ENCODE peak calls at places on chromosomes 11 and 22, in four cellular contexts. D is heart right ventricle, N is left ventricle myocardium inferior, Y is left lung. R is an unnamed sample. For H3K4me1, the result is how much of the 10 kb centered on the place peaks cover.

GRCh38 chr11:108973402-108974119 is 308.7 kb downstream of the DDX10 start:
- DNase-seq in N (no peak), D (no peak), Y (no peak), R (no peak)

GRCh38 chr11:62574363-62575057 is 819 bp upstream of the EEF1G start:
- DNase-seq in N (peak), Y (no peak), D (peak), R (peak)

GRCh38 chr11:11519184-11519583 is 102.6 kb downstream of the GALNT18 start:
- DNase-seq in Y (no peak), D (no peak), N (no peak), R (no peak)

GRCh38 chr22:48711031-48711431 is 1116.6 kb downstream of the BRD1 start:
- DNase-seq in N (peak), D (no peak), Y (peak), R (peak)

GRCh38 chr11:122085264-122085663 is 30.8 kb downstream of the BLID start:
- DNase-seq in Y (no peak), D (no peak), N (no peak), R (no peak)

GRCh38 chr11:76291576-76292526 is 85.5 kb upstream of the WNT11 start:
- DNase-seq in D (no peak), N (no peak), Y (no peak), R (no peak)

GRCh38 chr11:92978226-92979111 is 9.0 kb downstream of the MTNR1B start:
- DNase-seq in N (peak), Y (no peak), D (peak), R (no peak)

GRCh38 chr22:29457730-29458129 is 19.3 kb downstream of the RFPL1 start:
- DNase-seq in D (no peak), Y (no peak), N (no peak), R (no peak)

GRCh38 chr22:22185844-22186499 is 58.6 kb upstream of the VPREB1 start:
- DNase-seq in Y (no peak), N (no peak), D (no peak), R (no peak)

GRCh38 chr11:69962152-69962551 is 116.0 kb upstream of the ANO1 start:
- DNase-seq in Y (no peak), N (no peak), D (no peak), R (peak)

GRCh38 chr11:67284811-67285540 is 4.1 kb upstream of the ANKRD13D start:
- DNase-seq in Y (peak), D (peak), N (peak), R (peak)

GRCh38 chr11:67288198-67288451 is 978 bp upstream of the ANKRD13D start:
- DNase-seq in N (no peak), D (no peak), Y (no peak), R (no peak)

GRCh38 chr11:67285541-67286498 is 3.3 kb upstream of the ANKRD13D start:
- DNase-seq in N (peak), Y (peak), D (peak), R (peak)

GRCh38 chr11:67287355-67288197 is 1.5 kb upstream of the ANKRD13D start:
- DNase-seq in Y (peak), N (peak), D (no peak), R (peak)

DNA sequence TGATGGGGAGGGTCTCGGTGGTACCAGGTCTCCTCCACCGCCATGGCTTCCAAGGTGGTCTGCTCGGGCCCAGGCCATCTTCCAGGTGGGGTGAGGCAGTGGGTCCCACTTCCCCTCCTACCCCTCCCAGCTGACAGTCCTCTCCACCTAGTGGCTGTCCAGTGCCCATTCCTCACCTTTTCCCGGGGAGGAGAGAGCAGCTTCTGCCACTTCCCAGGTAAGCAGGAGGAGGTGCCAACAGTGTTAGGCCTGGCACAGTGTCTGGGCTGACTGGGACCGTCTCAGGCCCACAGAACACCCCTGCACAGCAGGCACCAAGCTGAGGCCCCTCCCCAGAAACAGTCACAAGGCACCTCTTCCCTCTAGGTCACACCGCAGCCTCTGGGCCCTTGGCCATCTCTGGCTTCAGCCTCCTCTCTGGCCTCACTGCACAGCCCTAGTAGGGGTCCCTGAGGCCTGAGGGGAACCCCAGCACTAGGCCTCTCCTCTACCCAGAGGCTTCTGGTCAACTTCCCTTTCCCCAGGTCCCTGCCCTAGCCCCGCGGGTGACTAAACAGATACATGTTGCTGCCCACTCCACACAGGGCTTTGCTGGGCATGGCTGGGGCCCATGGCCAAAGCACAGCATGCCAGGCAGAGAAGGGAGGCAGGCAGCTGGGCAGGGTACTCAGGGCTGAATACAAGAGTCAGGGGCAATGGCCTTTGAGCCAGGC is 2.3 kb upstream of the ANKRD13D start:
- DNase-seq in N (peak), Y (peak), D (peak), R (peak)
- H3K4me1 ChIP-seq in N (half or more), Y (under half), D (under half), R (under half)

GRCh38 chr11:130165601-130166456 is 6.2 kb downstream of the ST14 start:
- DNase-seq in Y (no peak), D (no peak), N (no peak), R (no peak)
- H3K27ac ChIP-seq in Y (peak), D (no peak), N (no peak), R (no peak)

GRCh38 chr11:130945945-130946344 is 29.7 kb upstream of the SNX19 start:
- DNase-seq in D (peak), N (peak), Y (peak), R (peak)

GRCh38 chr11:130947058-130947457 is 30.8 kb upstream of the SNX19 start:
- DNase-seq in D (no peak), Y (no peak), N (no peak), R (no peak)

GRCh38 chr11:130947481-130947880 is 31.2 kb upstream of the SNX19 start:
- DNase-seq in D (no peak), Y (no peak), N (no peak), R (no peak)

GRCh38 chr11:130947889-130948288 is 31.6 kb upstream of the SNX19 start:
- DNase-seq in D (no peak), Y (no peak), N (no peak), R (no peak)
- H3K4me1 ChIP-seq in D (under half), Y (under half), N (under half), R (under half)

GRCh38 chr22:17924735-17925727 is 99.3 kb downstream of the MICAL3 start:
- DNase-seq in D (no peak), N (no peak), Y (no peak), R (no peak)

GRCh38 chr22:17922925-17923898 is 101.1 kb downstream of the MICAL3 start:
- DNase-seq in D (no peak), Y (no peak), N (no peak), R (no peak)

GRCh38 chr22:17921871-17922821 is 102.2 kb downstream of the MICAL3 start:
- DNase-seq in N (peak), D (peak), Y (peak), R (no peak)

GRCh38 chr22:17926516-17926915 is 97.8 kb downstream of the MICAL3 start:
- DNase-seq in D (no peak), Y (no peak), N (no peak), R (no peak)

GRCh38 chr22:17924076-17924475 is 100.3 kb downstream of the MICAL3 start:
- DNase-seq in N (no peak), Y (no peak), D (no peak), R (no peak)
- H3K27ac ChIP-seq in N (peak), Y (no peak), D (peak), R (no peak)

GRCh38 chr22:46055851-46056168 is 78.8 kb upstream of the WNT7B start:
- DNase-seq in Y (no peak), D (no peak), N (no peak), R (no peak)
- H3K4me1 ChIP-seq in Y (half or more), D (half or more), N (half or more), R (under half)

GRCh38 chr11:18364495-18365047 is 29.8 kb upstream of the LDHA start:
- DNase-seq in Y (no peak), N (no peak), D (no peak), R (no peak)

GRCh38 chr11:18361154-18361553 is 33.2 kb upstream of the LDHA start:
- DNase-seq in N (no peak), D (no peak), Y (no peak), R (no peak)

GRCh38 chr11:18358646-18359045 is 35.7 kb upstream of the LDHA start:
- DNase-seq in D (no peak), N (no peak), Y (no peak), R (no peak)
- H3K27ac ChIP-seq in D (no peak), N (no peak), Y (no peak), R (no peak)

DNA sequence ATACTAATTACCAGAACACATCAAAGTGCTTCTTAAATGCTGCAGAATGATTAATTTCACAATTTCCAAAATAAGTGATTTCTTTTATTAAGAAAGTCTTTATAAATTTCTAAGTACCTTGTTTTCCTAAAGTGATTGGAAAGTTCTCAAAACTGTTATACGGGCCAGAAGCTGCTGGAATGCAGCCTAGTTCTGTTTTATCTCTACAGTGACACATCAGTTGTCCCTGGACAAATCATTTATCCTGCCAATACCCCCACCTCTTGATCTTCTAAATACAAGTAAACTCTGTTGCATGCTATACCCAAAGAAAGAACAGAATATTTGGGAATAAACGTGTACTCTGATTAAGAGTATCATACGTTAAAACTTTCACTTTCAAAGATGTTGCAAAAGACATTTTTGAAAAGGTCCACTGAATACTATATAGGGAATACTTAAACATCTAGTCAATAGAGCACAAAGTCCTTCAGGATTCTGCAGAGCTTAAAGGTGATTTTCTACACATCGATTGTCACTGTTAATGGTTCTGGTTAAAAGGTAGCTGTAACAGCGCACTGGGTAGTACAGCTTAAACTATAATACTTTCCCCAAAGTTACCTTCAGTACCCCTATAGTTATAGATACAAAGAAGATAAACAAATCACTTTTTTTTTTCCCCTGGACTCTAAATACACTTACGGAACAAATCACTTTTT is 92.1 kb upstream of the APOA1 start:
- DNase-seq in D (no peak), Y (no peak), N (no peak), R (no peak)
- H3K4me1 ChIP-seq in D (under half), Y (under half), N (half or more), R (under half)